ENCODE peak calls at places on chromosome 18, in six cellular contexts. V, R, U, F, I and M are unnamed samples.

GRCh38 chr18:4125246-4125938 is 329.7 kb downstream of the DLGAP1 start:
- DNase-seq in V (no peak), R (no peak), U (peak), F (peak), I (no peak), M (peak)

GRCh38 chr18:8559612-8560011 is 49.6 kb upstream of the RAB12 start:
- DNase-seq in V (peak), R (no peak), U (no peak), F (no peak), I (no peak), M (no peak)

GRCh38 chr18:48955528-48956261 is 4.9 kb upstream of the SMAD7 start:
- DNase-seq in V (no peak), R (no peak), U (peak), F (peak), I (no peak), M (no peak)

GRCh38 chr18:35826477-35826876 is 146.0 kb upstream of the RMP24 start:
- DNase-seq in V (no peak), R (no peak), U (no peak), F (no peak), I (no peak), M (no peak)

GRCh38 chr18:34867520-34867919 is 157.4 kb downstream of the DTNA start:
- DNase-seq in V (no peak), R (peak), U (peak), F (peak), I (peak), M (peak)

GRCh38 chr18:78754311-78755043 is 225.1 kb upstream of the SALL3 start:
- DNase-seq in V (no peak), R (no peak), U (no peak), F (no peak), I (no peak), M (no peak)

GRCh38 chr18:67475673-67476072 is 40.8 kb downstream of the DSEL start:
- DNase-seq in V (peak), R (no peak), U (no peak), F (no peak), I (no peak), M (no peak)

GRCh38 chr18:28791101-28791500 is 614.2 kb upstream of the CDH2 start:
- DNase-seq in V (no peak), R (no peak), U (no peak), F (no peak), I (no peak), M (no peak)

GRCh38 chr18:28767781-28768211 is 590.9 kb upstream of the CDH2 start:
- DNase-seq in V (peak), R (no peak), U (no peak), F (no peak), I (no peak), M (no peak)

GRCh38 chr18:6414118-6414722 is 491 bp downstream of the L3MBTL4 start:
- DNase-seq in V (no peak), R (peak), U (peak), F (peak), I (no peak), M (peak)

GRCh38 chr18:76491801-76492668 is 3.0 kb downstream of the ZNF516 start:
- DNase-seq in V (peak), R (peak), U (no peak), F (peak), I (peak), M (peak)

GRCh38 chr18:12246849-12247808 is 7.0 kb upstream of the CIDEA start:
- DNase-seq in V (no peak), R (peak), U (no peak), F (peak), I (no peak), M (peak)
- TF ChIP-seq CTCF in V (no peak), R (peak), U (peak), F (peak), I (no peak), M (no peak)

GRCh38 chr18:23059541-23060465 is 75.5 kb upstream of the CABLES1 start:
- DNase-seq in V (no peak), R (no peak), U (no peak), F (peak), I (no peak), M (no peak)
- TF ChIP-seq CTCF in V (no peak), R (no peak), U (no peak), F (peak), I (no peak), M (no peak)

DNA sequence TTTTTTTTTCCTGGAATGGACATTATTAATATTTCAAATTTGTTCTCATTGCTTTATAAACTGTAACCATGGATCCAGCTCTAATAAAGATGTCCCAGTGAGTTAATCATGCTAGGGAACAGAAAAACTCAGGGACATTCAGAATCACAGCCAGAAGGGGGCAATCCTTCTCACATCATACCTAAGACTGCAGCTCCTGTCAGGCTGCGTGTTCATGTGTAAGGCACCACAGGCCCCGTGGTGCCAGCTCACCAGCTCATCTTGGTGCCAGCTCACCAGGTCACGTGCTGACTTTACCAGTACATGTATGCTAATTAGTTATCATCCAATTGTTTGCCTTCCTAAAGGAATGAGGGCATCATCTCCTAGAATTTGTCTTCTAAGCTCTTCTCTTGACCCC is 84.7 kb upstream of the NEDD4L start:
- DNase-seq in V (peak), R (peak), U (no peak), F (peak), I (peak), M (no peak)
- TF ChIP-seq CTCF in V (peak), R (peak), U (no peak), F (peak), I (peak), M (peak)

GRCh38 chr18:1784113-1784512 is 787.2 kb downstream of the METTL4 start:
- DNase-seq in V (no peak), R (no peak), U (no peak), F (peak), I (no peak), M (no peak)

GRCh38 chr18:1774261-1774660 is 797.0 kb downstream of the METTL4 start:
- DNase-seq in V (no peak), R (no peak), U (no peak), F (no peak), I (no peak), M (no peak)

GRCh38 chr18:1778496-1779178 is 792.7 kb downstream of the METTL4 start:
- DNase-seq in V (no peak), R (no peak), U (no peak), F (no peak), I (no peak), M (no peak)

GRCh38 chr18:1777843-1778242 is 793.5 kb downstream of the METTL4 start:
- DNase-seq in V (no peak), R (no peak), U (no peak), F (no peak), I (no peak), M (no peak)

GRCh38 chr18:1779587-1779986 is 791.7 kb downstream of the METTL4 start:
- DNase-seq in V (no peak), R (no peak), U (no peak), F (no peak), I (no peak), M (no peak)
- TF ChIP-seq CTCF in V (no peak), R (no peak), U (no peak), F (no peak), I (no peak), M (no peak)

GRCh38 chr18:12934454-12935071 is 13.2 kb upstream of the SEH1L start:
- DNase-seq in V (peak), R (peak), U (peak), F (peak), I (peak), M (peak)

GRCh38 chr18:12933323-12933722 is 14.5 kb upstream of the SEH1L start:
- DNase-seq in V (no peak), R (no peak), U (no peak), F (no peak), I (no peak), M (no peak)

GRCh38 chr18:12928149-12928548 is 19.7 kb upstream of the SEH1L start:
- DNase-seq in V (no peak), R (no peak), U (no peak), F (no peak), I (no peak), M (no peak)

GRCh38 chr18:12930908-12931307 is 16.9 kb upstream of the SEH1L start:
- DNase-seq in V (no peak), R (no peak), U (no peak), F (no peak), I (no peak), M (no peak)

GRCh38 chr18:12929477-12930083 is 18.2 kb upstream of the SEH1L start:
- DNase-seq in V (no peak), R (no peak), U (no peak), F (no peak), I (no peak), M (no peak)
- TF ChIP-seq CTCF in V (no peak), R (no peak), U (no peak), F (no peak), I (no peak), M (no peak)

GRCh38 chr18:62660741-62661140 is 54.6 kb upstream of the PHLPP1 start:
- DNase-seq in V (no peak), R (no peak), U (no peak), F (no peak), I (no peak), M (no peak)

GRCh38 chr18:62655520-62656219 is 59.7 kb upstream of the PHLPP1 start:
- DNase-seq in V (no peak), R (no peak), U (no peak), F (no peak), I (no peak), M (no peak)

GRCh38 chr18:62662799-62663173 is 52.6 kb upstream of the PHLPP1 start:
- DNase-seq in V (no peak), R (no peak), U (no peak), F (no peak), I (no peak), M (no peak)

GRCh38 chr18:62658028-62658427 is 57.3 kb upstream of the PHLPP1 start:
- DNase-seq in V (no peak), R (no peak), U (no peak), F (no peak), I (no peak), M (no peak)

DNA sequence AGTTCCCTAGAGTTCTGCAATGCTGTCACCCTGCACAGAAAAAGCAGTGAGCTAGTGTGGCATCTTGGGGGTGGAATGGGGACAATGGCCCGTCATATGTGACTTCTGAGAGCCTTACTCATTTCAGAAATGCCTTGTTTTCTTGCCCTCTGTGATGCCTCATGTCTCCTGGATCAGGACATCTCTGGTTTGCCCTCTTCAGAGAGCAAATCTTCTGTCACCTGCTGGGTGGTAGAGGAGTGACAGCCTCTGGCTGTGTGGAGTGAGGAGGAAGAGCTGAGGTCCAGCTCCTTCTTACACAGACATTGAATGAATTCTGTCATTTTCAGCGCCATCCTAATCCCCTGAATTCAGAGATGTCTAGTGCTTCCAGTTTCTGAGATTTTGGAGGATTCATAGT is 55.6 kb upstream of the PHLPP1 start:
- DNase-seq in V (no peak), R (no peak), U (no peak), F (peak), I (no peak), M (no peak)
- TF ChIP-seq CTCF in V (no peak), R (peak), U (no peak), F (peak), I (no peak), M (no peak)

GRCh38 chr18:62324917-62325805 is at the start of gene TNFRSF11A:
- DNase-seq in V (peak), R (no peak), U (peak), F (peak), I (no peak), M (peak)
- TF ChIP-seq CTCF in V (peak), R (peak), U (peak), F (peak), I (no peak), M (peak)